ENCODE peak calls at places on chromosomes 13 and 19, in nine cellular contexts. V is heart left ventricle; O is HuH-7; R is neuronal stem cell; D is caudate nucleus; M is Right ventricle myocardium inferior; G is suprapubic skin; W is CD8-positive, alpha-beta memory T cell; T is kidney glomerular epithelial cell. C is an unnamed sample.

GRCh38 chr19:6761053-6761676 is 6.1 kb downstream of the SH2D3A start:
- DNase-seq in T (no peak), R (no peak), W (no peak), O (no peak), M (no peak), V (no peak), G (no peak), D (no peak), C (no peak)

GRCh38 chr13:97967948-97968347 is 14.5 kb downstream of the IPO5 start:
- DNase-seq in G (no peak), T (no peak), M (no peak), W (no peak), O (no peak), D (no peak), R (no peak), V (no peak), C (no peak)

GRCh38 chr19:49801966-49802661 is 11.0 kb downstream of the FUZ start:
- DNase-seq in D (peak; percentile 70), V (peak; percentile 96), W (no peak), M (peak; percentile 94), O (no peak), T (peak; percentile 84), R (peak; percentile 76), G (peak; percentile 94), C (no peak)

GRCh38 chr13:78241278-78241919 is 322.8 kb upstream of the EDNRB start:
- DNase-seq in W (peak; percentile 1), V (peak; percentile 13), D (no peak), R (peak; percentile 44), M (peak; percentile 40), T (peak; percentile 16), G (no peak), O (peak; percentile 10), C (peak; percentile 30)

GRCh38 chr19:11159598-11160001 is 4.0 kb upstream of the SPC24 start:
- DNase-seq in R (no peak), V (no peak), M (peak; percentile 54), D (no peak), T (no peak), W (no peak), O (no peak), G (no peak), C (no peak)

GRCh38 chr13:98523455-98524102 is 53.3 kb downstream of the STK24 start:
- DNase-seq in D (no peak), V (no peak), G (peak; percentile 63), O (no peak), R (no peak), T (no peak), W (no peak), M (no peak), C (no peak)

GRCh38 chr13:51453308-51453958 is 597 bp upstream of the INTS6 start:
- DNase-seq in O (peak; percentile 61), D (no peak), V (peak; percentile 91), W (peak; percentile 87), R (no peak), G (peak; percentile 89), M (peak; percentile 92), T (no peak), C (no peak)

GRCh38 chr19:29665826-29666633 is 769 bp downstream of the PLEKHF1 start:
- DNase-seq in G (no peak), R (peak; percentile 37), M (peak; percentile 81), W (no peak), O (peak; percentile 34), V (peak; percentile 80), D (no peak), T (no peak), C (peak; percentile 47)

GRCh38 chr13:45398862-45399261 is 19.3 kb downstream of the SLC25A30 start:
- DNase-seq in D (no peak), T (no peak), G (no peak), W (peak; percentile 25), O (no peak), M (no peak), R (no peak), V (no peak), C (no peak)

GRCh38 chr19:42081584-42082258 is 5.8 kb downstream of the ZNF574 start:
- DNase-seq in D (no peak), M (no peak), O (peak; percentile 94), G (no peak), W (no peak), V (no peak), R (no peak), T (peak; percentile 17), C (peak; percentile 18)

GRCh38 chr13:37701972-37702371 is 103.4 kb upstream of the POSTN start:
- DNase-seq in D (no peak), O (no peak), T (peak; percentile 74), G (no peak), W (no peak), R (no peak), M (no peak), V (no peak), C (no peak)

GRCh38 chr13:24208314-24208713 is 47.8 kb downstream of the SPATA13 start:
- DNase-seq in W (no peak), G (no peak), O (no peak), D (no peak), V (no peak), T (peak; percentile 91), R (no peak), M (no peak), C (no peak)

GRCh38 chr13:106555631-106556328 is 12.2 kb downstream of the ARGLU1 start:
- DNase-seq in R (no peak), M (no peak), D (no peak), T (no peak), V (no peak), W (no peak), O (no peak), G (no peak), C (no peak)

GRCh38 chr13:64749301-64749700 is 2480.8 kb downstream of the PCDH9 start:
- DNase-seq in T (no peak), W (no peak), M (no peak), O (no peak), R (no peak), V (no peak), G (no peak), D (no peak), C (peak; percentile 2)

GRCh38 chr19:57314146-57314545 is 6.1 kb upstream of the ZNF543 start:
- DNase-seq in T (no peak), W (no peak), D (no peak), O (no peak), G (no peak), V (no peak), M (no peak), R (no peak), C (no peak)

GRCh38 chr19:58569943-58570670 is 3.0 kb downstream of the MZF1 start:
- DNase-seq in M (peak; percentile 50), G (peak; percentile 69), V (peak; percentile 21), O (no peak), T (no peak), W (no peak), R (no peak), D (no peak), C (no peak)

GRCh38 chr13:29897102-29897501 is 46.7 kb upstream of the UBL3 start:
- DNase-seq in W (no peak), G (no peak), T (no peak), M (no peak), D (no peak), O (no peak), R (no peak), V (no peak), C (no peak)

GRCh38 chr19:39778763-39779162 is at the start of gene LEUTX:
- DNase-seq in W (no peak), O (no peak), D (no peak), M (no peak), V (no peak), R (no peak), T (no peak), G (no peak), C (no peak)

GRCh38 chr19:6774821-6775707 is 2.6 kb downstream of the VAV1 start:
- DNase-seq in W (no peak), G (no peak), T (no peak), D (no peak), O (no peak), M (no peak), R (no peak), V (peak; percentile 36), C (no peak)

GRCh38 chr19:35253316-35254286 is 4.8 kb downstream of the LSR start:
- DNase-seq in O (no peak), D (no peak), W (no peak), T (no peak), R (no peak), M (no peak), V (no peak), G (peak; percentile 58), C (peak; percentile 89)

GRCh38 chr13:30047154-30047874 is 196.9 kb upstream of the UBL3 start:
- DNase-seq in W (no peak), D (no peak), R (no peak), M (no peak), O (no peak), T (no peak), G (no peak), V (no peak), C (no peak)

GRCh38 chr13:91595677-91596076 is 197.3 kb downstream of the GPC5 start:
- DNase-seq in G (no peak), D (no peak), T (no peak), M (no peak), O (no peak), V (no peak), W (no peak), R (no peak), C (no peak)

GRCh38 chr19:18895828-18896341 is at the start of gene CERS1:
- DNase-seq in O (peak; percentile 87), D (no peak), V (no peak), W (no peak), R (peak; percentile 54), G (no peak), T (no peak), M (no peak), C (peak; percentile 66)

GRCh38 chr13:112828082-112828699 is 138.4 kb downstream of the ATP11A start:
- DNase-seq in R (no peak), O (no peak), T (no peak), G (no peak), D (no peak), M (peak; percentile 20), W (no peak), V (no peak), C (no peak)